ENCODE peak calls at places on chromosomes 13 and 19, in four cellular contexts. X is neural progenitor cell; E is EH; W is stimulated activated CD8-positive, alpha-beta memory T cell treated with anti-CD3 and anti-CD28 coated beads, Interleukin-4, amount 100 ng/mL, for 24 hours. Z is an unnamed sample.

GRCh38 chr19:19385900-19386339 is 19.6 kb upstream of the GATAD2A start:
- DNase-seq in X (no peak), E (no peak), W (no peak), Z (no peak)

GRCh38 chr19:35757231-35757748 is 461 bp upstream of the HSPB6 start:
- DNase-seq in X (peak; percentile 66), E (peak; percentile 95), W (no peak), Z (peak; percentile 91)

GRCh38 chr19:49340069-49340864 is 5.1 kb downstream of the CD37 start:
- DNase-seq in X (peak; percentile 52), E (no peak), W (no peak), Z (no peak)

GRCh38 chr13:98324105-98324504 is 147.0 kb upstream of the RNF113B start:
- DNase-seq in X (no peak), E (no peak), W (no peak), Z (no peak)

GRCh38 chr19:6516659-6517291 is 14.1 kb upstream of the TNFSF9 start:
- DNase-seq in X (peak; percentile 96), E (peak; percentile 79), W (peak; percentile 89), Z (peak; percentile 86)

GRCh38 chr19:48822514-48822913 is 11.7 kb upstream of the BCAT2 start:
- DNase-seq in X (no peak), E (no peak), W (no peak), Z (no peak)

GRCh38 chr19:29526730-29527499 is 1.1 kb downstream of the VSTM2B start:
- DNase-seq in X (peak; percentile 68), E (no peak), W (peak; percentile 11), Z (no peak)

GRCh38 chr19:4310247-4311121 is 6.1 kb downstream of the FSD1 start:
- DNase-seq in X (no peak), E (no peak), W (no peak), Z (no peak)

GRCh38 chr13:113419531-113420183 is 33.6 kb downstream of the ADPRHL1 start:
- DNase-seq in X (no peak), E (no peak), W (no peak), Z (no peak)

GRCh38 chr19:10226376-10227214 is 4.5 kb downstream of the S1PR2 start:
- DNase-seq in X (no peak), E (peak; percentile 77), W (no peak), Z (no peak)

Z was measured in myocyte.